ENCODE peak calls at places on chromosomes 2 and 18, in six cellular contexts. One of them, this sample, is unnamed.
A peak's percentile ranks its signal among the peaks of the same experiment; 100 is the strongest.

GRCh38 chr18:57624988-57625387 is 3.4 kb upstream of the NARS1 start:
- DNase-seq in psoas muscle: no peak
- DNase-seq in tibial artery: no peak
- DNase-seq in Peyer's patch: no peak
- DNase-seq in upper lobe of right lung: no peak
- DNase-seq in adrenal gland: no peak
- DNase-seq in this sample: no peak

GRCh38 chr2:177622516-177622915 is 229.9 kb downstream of the AGPS start:
- DNase-seq in psoas muscle: no peak
- DNase-seq in tibial artery: no peak
- DNase-seq in Peyer's patch: no peak
- DNase-seq in upper lobe of right lung: no peak
- DNase-seq in adrenal gland: no peak
- DNase-seq in this sample: no peak

GRCh38 chr2:176093145-176093888 is 796 bp downstream of the HOXD13 start:
- DNase-seq in psoas muscle: no peak
- DNase-seq in tibial artery: no peak
- DNase-seq in Peyer's patch: peak; percentile 53
- DNase-seq in upper lobe of right lung: no peak
- DNase-seq in adrenal gland: no peak
- DNase-seq in this sample: no peak

GRCh38 chr18:45384137-45384998 is 230.9 kb upstream of the SLC14A2 start:
- DNase-seq in psoas muscle: peak; percentile 62
- DNase-seq in tibial artery: peak; percentile 35
- DNase-seq in Peyer's patch: peak; percentile 60
- DNase-seq in upper lobe of right lung: no peak
- DNase-seq in adrenal gland: peak; percentile 36
- DNase-seq in this sample: peak; percentile 1

GRCh38 chr2:73979021-73979420 is 5.7 kb upstream of the TET3 start:
- DNase-seq in psoas muscle: no peak
- DNase-seq in tibial artery: no peak
- DNase-seq in Peyer's patch: no peak
- DNase-seq in upper lobe of right lung: no peak
- DNase-seq in adrenal gland: no peak
- DNase-seq in this sample: peak; percentile 79

GRCh38 chr18:6731197-6731596 is 1.7 kb downstream of the ARHGAP28 start:
- DNase-seq in psoas muscle: no peak
- DNase-seq in tibial artery: no peak
- DNase-seq in Peyer's patch: no peak
- DNase-seq in upper lobe of right lung: no peak
- DNase-seq in adrenal gland: no peak
- DNase-seq in this sample: no peak

GRCh38 chr2:167310442-167310841 is 422.2 kb downstream of the XIRP2 start:
- DNase-seq in psoas muscle: no peak
- DNase-seq in tibial artery: no peak
- DNase-seq in Peyer's patch: no peak
- DNase-seq in upper lobe of right lung: no peak
- DNase-seq in adrenal gland: no peak
- DNase-seq in this sample: no peak

GRCh38 chr2:230068658-230069080 is at the start of gene SLC16A14:
- DNase-seq in psoas muscle: no peak
- DNase-seq in tibial artery: no peak
- DNase-seq in Peyer's patch: peak; percentile 53
- DNase-seq in upper lobe of right lung: no peak
- DNase-seq in adrenal gland: peak; percentile 52
- DNase-seq in this sample: no peak

GRCh38 chr2:166171210-166171609 is 43.4 kb upstream of the SCN1A start:
- DNase-seq in psoas muscle: no peak
- DNase-seq in tibial artery: no peak
- DNase-seq in Peyer's patch: no peak
- DNase-seq in upper lobe of right lung: no peak
- DNase-seq in adrenal gland: no peak
- DNase-seq in this sample: no peak

GRCh38 chr18:79900610-79901570 is 50.6 kb downstream of the SLC66A2 start:
- DNase-seq in psoas muscle: peak; percentile 50
- DNase-seq in tibial artery: peak; percentile 14
- DNase-seq in Peyer's patch: peak; percentile 43
- DNase-seq in upper lobe of right lung: peak; percentile 59
- DNase-seq in adrenal gland: no peak
- DNase-seq in this sample: no peak

GRCh38 chr2:160433466-160434172 is 60.0 kb downstream of the RBMS1 start:
- DNase-seq in psoas muscle: no peak
- DNase-seq in tibial artery: no peak
- DNase-seq in Peyer's patch: no peak
- DNase-seq in upper lobe of right lung: no peak
- DNase-seq in adrenal gland: no peak
- DNase-seq in this sample: no peak

GRCh38 chr18:68121826-68122225 is 593.1 kb downstream of the TMX3 start:
- DNase-seq in psoas muscle: no peak
- DNase-seq in tibial artery: no peak
- DNase-seq in Peyer's patch: no peak
- DNase-seq in upper lobe of right lung: no peak
- DNase-seq in adrenal gland: no peak
- DNase-seq in this sample: no peak

GRCh38 chr2:217950401-217950871 is 52.4 kb downstream of the TNS1 start:
- DNase-seq in psoas muscle: no peak
- DNase-seq in tibial artery: peak; percentile 71
- DNase-seq in Peyer's patch: peak; percentile 44
- DNase-seq in upper lobe of right lung: peak; percentile 61
- DNase-seq in adrenal gland: no peak
- DNase-seq in this sample: no peak

GRCh38 chr2:170298115-170298514 is 120.2 kb downstream of the MYO3B start:
- DNase-seq in psoas muscle: no peak
- DNase-seq in tibial artery: no peak
- DNase-seq in Peyer's patch: no peak
- DNase-seq in upper lobe of right lung: no peak
- DNase-seq in adrenal gland: no peak
- DNase-seq in this sample: no peak

GRCh38 chr2:171762879-171763573 is 75.8 kb downstream of the DYNC1I2 start:
- DNase-seq in psoas muscle: no peak
- DNase-seq in tibial artery: no peak
- DNase-seq in Peyer's patch: no peak
- DNase-seq in upper lobe of right lung: no peak
- DNase-seq in adrenal gland: no peak
- DNase-seq in this sample: no peak

GRCh38 chr2:11921030-11921583 is 174.7 kb downstream of the LPIN1 start:
- DNase-seq in psoas muscle: no peak
- DNase-seq in tibial artery: no peak
- DNase-seq in Peyer's patch: no peak
- DNase-seq in upper lobe of right lung: no peak
- DNase-seq in adrenal gland: no peak
- DNase-seq in this sample: no peak

GRCh38 chr2:189234991-189235390 is 55.4 kb upstream of the COL5A2 start:
- DNase-seq in psoas muscle: no peak
- DNase-seq in tibial artery: no peak
- DNase-seq in Peyer's patch: no peak
- DNase-seq in upper lobe of right lung: no peak
- DNase-seq in adrenal gland: no peak
- DNase-seq in this sample: no peak

GRCh38 chr18:6482198-6482977 is 67.7 kb upstream of the L3MBTL4 start:
- DNase-seq in psoas muscle: peak; percentile 88
- DNase-seq in tibial artery: peak; percentile 69
- DNase-seq in Peyer's patch: peak; percentile 66
- DNase-seq in upper lobe of right lung: peak; percentile 84
- DNase-seq in adrenal gland: peak; percentile 81
- DNase-seq in this sample: no peak

GRCh38 chr18:61591200-61591719 is 258.0 kb downstream of the CDH20 start:
- DNase-seq in psoas muscle: no peak
- DNase-seq in tibial artery: no peak
- DNase-seq in Peyer's patch: no peak
- DNase-seq in upper lobe of right lung: no peak
- DNase-seq in adrenal gland: no peak
- DNase-seq in this sample: no peak

GRCh38 chr2:73291093-73291460 is 2.3 kb downstream of the EGR4 start:
- DNase-seq in psoas muscle: peak; percentile 62
- DNase-seq in tibial artery: no peak
- DNase-seq in Peyer's patch: peak; percentile 67
- DNase-seq in upper lobe of right lung: peak; percentile 73
- DNase-seq in adrenal gland: peak; percentile 46
- DNase-seq in this sample: peak; percentile 37

GRCh38 chr2:140257692-140258300 is 1477.6 kb upstream of the NXPH2 start:
- DNase-seq in psoas muscle: no peak
- DNase-seq in tibial artery: no peak
- DNase-seq in Peyer's patch: no peak
- DNase-seq in upper lobe of right lung: no peak
- DNase-seq in adrenal gland: no peak
- DNase-seq in this sample: no peak

GRCh38 chr18:63213331-63213900 is 106.2 kb downstream of the BCL2 start:
- DNase-seq in psoas muscle: no peak
- DNase-seq in tibial artery: no peak
- DNase-seq in Peyer's patch: no peak
- DNase-seq in upper lobe of right lung: no peak
- DNase-seq in adrenal gland: no peak
- DNase-seq in this sample: no peak

GRCh38 chr2:74428675-74429074 is 7.1 kb downstream of the WDR54 start:
- DNase-seq in psoas muscle: no peak
- DNase-seq in tibial artery: no peak
- DNase-seq in Peyer's patch: no peak
- DNase-seq in upper lobe of right lung: peak; percentile 28
- DNase-seq in adrenal gland: no peak
- DNase-seq in this sample: no peak

GRCh38 chr2:46297546-46298271 is 502 bp downstream of the EPAS1 start:
- DNase-seq in psoas muscle: peak; percentile 73
- DNase-seq in tibial artery: peak; percentile 64
- DNase-seq in Peyer's patch: peak; percentile 93
- DNase-seq in upper lobe of right lung: peak; percentile 96
- DNase-seq in adrenal gland: no peak
- DNase-seq in this sample: peak; percentile 75

GRCh38 chr2:46300406-46300832 is 3.2 kb downstream of the EPAS1 start:
- DNase-seq in psoas muscle: no peak
- DNase-seq in tibial artery: no peak
- DNase-seq in Peyer's patch: no peak
- DNase-seq in upper lobe of right lung: no peak
- DNase-seq in adrenal gland: no peak
- DNase-seq in this sample: no peak

GRCh38 chr2:46298272-46298521 is 990 bp downstream of the EPAS1 start:
- DNase-seq in psoas muscle: no peak
- DNase-seq in tibial artery: peak; percentile 31
- DNase-seq in Peyer's patch: no peak
- DNase-seq in upper lobe of right lung: no peak
- DNase-seq in adrenal gland: no peak
- DNase-seq in this sample: no peak

GRCh38 chr2:46299365-46300263 is 2.4 kb downstream of the EPAS1 start:
- DNase-seq in psoas muscle: peak; percentile 81
- DNase-seq in tibial artery: peak; percentile 80
- DNase-seq in Peyer's patch: peak; percentile 70
- DNase-seq in upper lobe of right lung: peak; percentile 87
- DNase-seq in adrenal gland: peak; percentile 59
- DNase-seq in this sample: no peak

DNA sequence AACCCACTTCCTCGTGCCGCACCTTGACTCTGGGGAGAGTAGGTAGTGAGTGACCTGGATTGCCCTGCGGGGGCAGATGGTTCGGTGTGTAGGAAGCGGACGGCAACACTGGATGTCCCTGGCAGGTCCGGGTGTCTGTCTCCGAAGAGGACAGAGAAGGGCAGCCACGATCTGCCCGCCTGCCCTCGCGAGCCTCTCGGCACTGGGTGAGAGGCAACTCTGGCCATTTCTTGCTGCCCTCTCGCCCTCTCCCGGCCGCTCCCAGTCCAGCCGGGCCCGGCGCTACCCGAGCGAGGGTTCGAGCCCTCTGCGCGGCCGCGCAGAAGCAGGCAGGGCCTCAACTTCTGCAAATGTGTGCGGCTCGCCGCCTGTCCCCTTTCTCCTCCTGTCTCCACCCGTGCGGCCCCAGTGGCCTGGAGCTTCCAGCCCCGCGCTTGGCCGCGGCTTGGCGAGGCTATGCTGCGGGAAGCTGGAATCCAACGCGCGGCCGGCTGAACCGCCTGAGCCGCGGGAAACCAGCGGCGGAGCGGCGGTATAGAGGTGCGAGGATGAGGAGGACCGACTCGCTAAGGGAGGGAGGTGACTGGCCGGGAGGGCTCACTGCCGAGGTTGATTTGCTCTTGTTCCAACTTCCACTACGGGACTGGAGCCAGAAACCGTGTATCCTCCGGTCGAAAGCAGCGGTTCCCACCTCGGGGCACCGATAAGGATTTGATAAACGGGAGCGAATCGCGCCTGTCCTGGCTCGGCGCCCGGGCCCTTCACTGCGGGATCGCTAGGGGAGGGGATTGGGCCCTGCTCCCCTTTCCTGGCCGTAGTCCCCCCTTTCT is 1.5 kb downstream of the EPAS1 start:
- DNase-seq in psoas muscle: peak; percentile 76
- DNase-seq in tibial artery: peak; percentile 52
- DNase-seq in Peyer's patch: peak; percentile 76
- DNase-seq in upper lobe of right lung: peak; percentile 85
- DNase-seq in adrenal gland: peak; percentile 65
- DNase-seq in this sample: no peak
- TF ChIP-seq CTCF in psoas muscle: peak; percentile 22
- TF ChIP-seq CTCF in tibial artery: peak; percentile 27
- TF ChIP-seq CTCF in Peyer's patch: no peak
- TF ChIP-seq CTCF in upper lobe of right lung: peak; percentile 33
- TF ChIP-seq CTCF in adrenal gland: no peak
- TF ChIP-seq CTCF in this sample: no peak

DNA sequence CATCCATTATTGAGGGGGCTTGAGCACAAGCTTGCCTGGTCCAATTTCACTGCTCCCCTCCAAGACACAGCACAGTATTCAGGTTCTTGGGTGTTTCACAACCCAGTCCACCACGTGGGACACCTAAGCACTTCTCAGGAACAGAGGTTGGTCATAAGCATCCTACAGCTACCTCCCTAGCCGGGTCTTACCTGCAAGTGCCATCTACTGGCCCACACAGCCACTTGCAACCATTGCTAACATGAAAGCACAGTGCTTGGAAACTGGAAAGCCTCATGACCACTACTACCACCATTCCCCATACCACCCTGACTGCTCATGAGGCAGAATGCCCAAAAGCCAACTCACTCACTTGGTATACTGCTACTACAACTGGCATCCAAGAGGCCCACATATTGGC is 105.7 kb upstream of the RPRM start:
- DNase-seq in psoas muscle: no peak
- DNase-seq in tibial artery: no peak
- DNase-seq in Peyer's patch: no peak
- DNase-seq in upper lobe of right lung: no peak
- DNase-seq in adrenal gland: no peak
- DNase-seq in this sample: no peak
- H3K9me3 ChIP-seq in psoas muscle: peaks cover 4% of the 10 kb centered on the region
- H3K9me3 ChIP-seq in tibial artery: no peaks in the 10 kb centered on the region
- H3K9me3 ChIP-seq in Peyer's patch: peaks cover 5% of the 10 kb centered on the region
- H3K9me3 ChIP-seq in upper lobe of right lung: no peaks in the 10 kb centered on the region
- H3K9me3 ChIP-seq in adrenal gland: no peaks in the 10 kb centered on the region
- H3K9me3 ChIP-seq in this sample: no peaks in the 10 kb centered on the region

DNA sequence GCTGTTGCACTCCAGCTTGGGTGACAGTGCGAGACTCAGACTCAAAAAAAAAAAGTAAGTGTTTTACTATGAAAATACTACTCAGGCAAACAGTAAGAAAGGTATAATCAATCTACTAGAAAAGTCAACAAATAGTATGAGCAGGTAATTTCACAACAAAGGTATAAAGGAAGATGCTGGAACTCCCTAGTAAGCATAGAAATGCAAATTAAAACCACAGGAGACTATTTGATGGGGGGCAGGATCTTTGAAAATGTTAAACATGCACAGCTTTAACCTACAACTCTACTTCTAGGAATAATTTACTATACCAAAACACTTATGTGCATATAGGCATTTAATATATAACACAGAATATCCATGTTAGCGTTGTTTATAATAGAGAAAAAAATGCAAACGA is 24.3 kb upstream of the TNFAIP6 start:
- DNase-seq in psoas muscle: no peak
- DNase-seq in tibial artery: no peak
- DNase-seq in Peyer's patch: no peak
- DNase-seq in upper lobe of right lung: no peak
- DNase-seq in adrenal gland: no peak
- DNase-seq in this sample: no peak
- H3K27ac ChIP-seq in psoas muscle: no peak overlapping the region
- H3K27ac ChIP-seq in tibial artery: no peak overlapping the region
- H3K27ac ChIP-seq in Peyer's patch: no peak overlapping the region
- H3K27ac ChIP-seq in upper lobe of right lung: no peak overlapping the region
- H3K27ac ChIP-seq in adrenal gland: no peak overlapping the region
- H3K27ac ChIP-seq in this sample: no peak overlapping the region

GRCh38 chr2:147420517-147420916 is 424.3 kb upstream of the ACVR2A start:
- DNase-seq in psoas muscle: no peak
- DNase-seq in tibial artery: no peak
- DNase-seq in Peyer's patch: no peak
- DNase-seq in upper lobe of right lung: no peak
- DNase-seq in adrenal gland: no peak
- DNase-seq in this sample: no peak
- TF ChIP-seq CTCF in psoas muscle: no peak
- TF ChIP-seq CTCF in tibial artery: no peak
- TF ChIP-seq CTCF in Peyer's patch: no peak
- TF ChIP-seq CTCF in upper lobe of right lung: no peak
- TF ChIP-seq CTCF in adrenal gland: no peak
- TF ChIP-seq CTCF in this sample: no peak

This sample was measured in CD4-positive, alpha-beta T cell.